ENCODE peak calls at places on chromosomes 11 and 22, in seven cellular contexts. One of them, this sample, is unnamed.
A peak's percentile ranks its signal among the peaks of the same experiment; 100 is the strongest.

GRCh38 chr11:123033895-123034294 is 28.0 kb downstream of the HSPA8 start:
- DNase-seq in heart left ventricle: no peak
- DNase-seq in mesendoderm: no peak
- DNase-seq in naive thymus-derived CD8-positive, alpha-beta T cell: no peak
- DNase-seq in non-pigmented ciliary epithelial cell: no peak
- DNase-seq in GM23248: peak; percentile 46
- DNase-seq in mesothelial cell of epicardium: no peak
- DNase-seq in this sample: no peak

GRCh38 chr11:59614277-59615131 is 1.1 kb downstream of the OSBP start:
- DNase-seq in heart left ventricle: no peak
- DNase-seq in mesendoderm: peak; percentile 13
- DNase-seq in naive thymus-derived CD8-positive, alpha-beta T cell: no peak
- DNase-seq in non-pigmented ciliary epithelial cell: no peak
- DNase-seq in GM23248: peak; percentile 42
- DNase-seq in mesothelial cell of epicardium: no peak
- DNase-seq in this sample: no peak

GRCh38 chr11:128451651-128452470 is 135.5 kb downstream of the ETS1 start:
- DNase-seq in heart left ventricle: peak; percentile 74
- DNase-seq in mesendoderm: no peak
- DNase-seq in naive thymus-derived CD8-positive, alpha-beta T cell: no peak
- DNase-seq in non-pigmented ciliary epithelial cell: no peak
- DNase-seq in GM23248: no peak
- DNase-seq in mesothelial cell of epicardium: no peak
- DNase-seq in this sample: peak; percentile 74

GRCh38 chr22:37214431-37215025 is 2.3 kb upstream of the SSTR3 start:
- DNase-seq in heart left ventricle: no peak
- DNase-seq in mesendoderm: no peak
- DNase-seq in naive thymus-derived CD8-positive, alpha-beta T cell: no peak
- DNase-seq in non-pigmented ciliary epithelial cell: no peak
- DNase-seq in GM23248: no peak
- DNase-seq in mesothelial cell of epicardium: no peak
- DNase-seq in this sample: no peak

GRCh38 chr22:20590477-20591294 is 83.3 kb downstream of the MED15 start:
- DNase-seq in heart left ventricle: no peak
- DNase-seq in mesendoderm: no peak
- DNase-seq in naive thymus-derived CD8-positive, alpha-beta T cell: no peak
- DNase-seq in non-pigmented ciliary epithelial cell: no peak
- DNase-seq in GM23248: no peak
- DNase-seq in mesothelial cell of epicardium: no peak
- DNase-seq in this sample: no peak

GRCh38 chr11:67352546-67353316 is 615 bp downstream of the POLD4 start:
- DNase-seq in heart left ventricle: peak; percentile 50
- DNase-seq in mesendoderm: no peak
- DNase-seq in naive thymus-derived CD8-positive, alpha-beta T cell: no peak
- DNase-seq in non-pigmented ciliary epithelial cell: no peak
- DNase-seq in GM23248: peak; percentile 65
- DNase-seq in mesothelial cell of epicardium: no peak
- DNase-seq in this sample: peak; percentile 27

GRCh38 chr22:25076281-25076680 is 123.4 kb upstream of the CRYBB3 start:
- DNase-seq in heart left ventricle: no peak
- DNase-seq in mesendoderm: peak; percentile 32
- DNase-seq in naive thymus-derived CD8-positive, alpha-beta T cell: no peak
- DNase-seq in non-pigmented ciliary epithelial cell: no peak
- DNase-seq in GM23248: no peak
- DNase-seq in mesothelial cell of epicardium: no peak
- DNase-seq in this sample: no peak

GRCh38 chr11:102879801-102880200 is 5.0 kb upstream of the MMP12 start:
- DNase-seq in heart left ventricle: no peak
- DNase-seq in mesendoderm: no peak
- DNase-seq in naive thymus-derived CD8-positive, alpha-beta T cell: no peak
- DNase-seq in non-pigmented ciliary epithelial cell: no peak
- DNase-seq in GM23248: no peak
- DNase-seq in mesothelial cell of epicardium: no peak
- DNase-seq in this sample: no peak

This sample was measured in heart right ventricle.